ENCODE peak calls at places on chromosomes 16 and 17, in six cellular contexts. Q is neuronal stem cell, S is H9, C is IMR-90, J is H1, T is trophoblast cell. L is an unnamed sample.

GRCh38 chr17:31296156-31296555 is 883 bp downstream of the OMG start:
- DNase-seq in Q (no peak), S (no peak), C (no peak), J (no peak), T (no peak), L (no peak)

GRCh38 chr16:87235810-87236515 is 81.2 kb downstream of the C16orf95 start:
- DNase-seq in Q (no peak), S (peak; percentile 52), C (no peak), J (no peak), T (peak; percentile 6), L (no peak)

GRCh38 chr17:44556854-44557606 is at the start of gene FZD2:
- DNase-seq in Q (peak; percentile 100), S (peak; percentile 97), C (peak; percentile 99), J (peak; percentile 93), T (peak; percentile 43), L (peak; percentile 99)

GRCh38 chr17:58189436-58190146 is 2.9 kb upstream of the EPX start:
- DNase-seq in Q (no peak), S (no peak), C (peak; percentile 81), J (no peak), T (no peak), L (peak; percentile 45)

GRCh38 chr17:1398900-1399299 is 1.1 kb downstream of the YWHAE start:
- DNase-seq in Q (no peak), S (no peak), C (peak; percentile 40), J (no peak), T (peak; percentile 71), L (peak; percentile 65)

GRCh38 chr17:40433551-40434384 is 9.5 kb upstream of the IGFBP4 start:
- DNase-seq in Q (no peak), S (peak; percentile 90), C (no peak), J (no peak), T (peak; percentile 29), L (no peak)

GRCh38 chr17:17132746-17133145 is 73.4 kb downstream of the PLD6 start:
- DNase-seq in Q (peak; percentile 54), S (no peak), C (no peak), J (no peak), T (no peak), L (no peak)

GRCh38 chr17:19671433-19671832 is 22.9 kb downstream of the ALDH3A2 start:
- DNase-seq in Q (no peak), S (no peak), C (no peak), J (no peak), T (no peak), L (no peak)

GRCh38 chr17:27748360-27748825 is 51.9 kb downstream of the NOS2 start:
- DNase-seq in Q (no peak), S (no peak), C (no peak), J (no peak), T (peak; percentile 74), L (no peak)

GRCh38 chr17:77298811-77299210 is 158.0 kb downstream of the SEC14L1 start:
- DNase-seq in Q (no peak), S (no peak), C (no peak), J (no peak), T (no peak), L (no peak)

GRCh38 chr16:81625544-81626152 is 153.4 kb upstream of the PLCG2 start:
- DNase-seq in Q (no peak), S (no peak), C (peak; percentile 43), J (no peak), T (peak; percentile 28), L (peak; percentile 68)

GRCh38 chr17:66763056-66763455 is 71.9 kb upstream of the CACNG5 start:
- DNase-seq in Q (no peak), S (no peak), C (no peak), J (no peak), T (no peak), L (no peak)

GRCh38 chr17:66762276-66762675 is 72.6 kb upstream of the CACNG5 start:
- DNase-seq in Q (no peak), S (peak; percentile 13), C (no peak), J (no peak), T (no peak), L (no peak)

GRCh38 chr17:66760324-66760723 is 74.6 kb upstream of the CACNG5 start:
- DNase-seq in Q (no peak), S (no peak), C (no peak), J (no peak), T (no peak), L (no peak)

GRCh38 chr17:66767164-66767933 is 67.6 kb upstream of the CACNG5 start:
- DNase-seq in Q (no peak), S (no peak), C (no peak), J (no peak), T (no peak), L (no peak)

DNA sequence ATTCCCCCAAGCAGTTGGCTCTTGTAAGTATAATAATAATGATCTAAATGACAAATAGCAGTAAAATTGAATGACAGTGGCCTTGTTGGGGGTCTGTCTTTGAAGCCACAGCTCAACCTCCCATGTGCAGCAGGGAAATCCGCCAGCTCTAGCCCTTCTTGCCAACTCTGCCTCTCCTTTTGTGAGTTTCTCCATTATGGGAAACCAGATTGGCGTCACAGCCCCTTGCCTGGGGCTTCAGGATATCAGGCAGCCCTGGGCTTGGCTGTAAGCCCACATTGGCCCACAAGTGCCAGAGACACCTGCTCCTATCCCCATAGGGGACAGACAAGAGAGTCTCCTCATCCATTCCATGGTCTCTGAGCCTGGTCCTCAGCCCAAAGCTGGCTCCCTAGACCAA is 70.4 kb upstream of the CACNG5 start:
- DNase-seq in Q (no peak), S (peak; percentile 36), C (no peak), J (no peak), T (no peak), L (no peak)
- H3K14ac ChIP-seq in Q (no peak overlapping the region), S (no peak overlapping the region), C (no peak overlapping the region), J (no peak overlapping the region), T (no peak overlapping the region), L (no peak overlapping the region)

GRCh38 chr16:67413978-67414891 is 2.0 kb downstream of the ZDHHC1 start:
- DNase-seq in Q (no peak), S (no peak), C (no peak), J (no peak), T (no peak), L (no peak)
- H3K14ac ChIP-seq in Q (no peak overlapping the region), S (no peak overlapping the region), C (no peak overlapping the region), J (no peak overlapping the region), T (no peak overlapping the region), L (no peak overlapping the region)

DNA sequence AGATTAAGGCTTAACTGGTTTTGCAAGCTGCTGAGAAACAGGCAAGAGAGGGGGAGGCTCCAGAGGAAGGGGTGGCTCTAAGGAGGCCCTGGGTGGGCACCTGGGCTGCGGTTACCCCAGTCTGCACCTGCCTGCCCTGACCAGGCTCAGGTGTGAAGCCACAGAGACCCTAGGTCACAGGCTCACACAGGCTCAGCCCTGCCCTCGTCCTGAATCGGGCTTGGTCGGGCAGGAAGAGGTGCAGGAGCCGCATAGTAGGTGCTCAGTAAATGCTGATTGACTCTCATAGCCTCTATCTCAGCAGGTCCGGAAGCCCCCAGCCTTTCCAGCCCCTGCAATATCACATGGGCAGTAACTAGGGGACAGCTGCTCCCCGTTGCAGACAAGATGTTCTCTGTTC is 203.4 kb downstream of the GSG1L start:
- DNase-seq in Q (no peak), S (no peak), C (no peak), J (no peak), T (no peak), L (no peak)
- H3K14ac ChIP-seq in Q (no peak overlapping the region), S (no peak overlapping the region), C (no peak overlapping the region), J (no peak overlapping the region), T (no peak overlapping the region), L (no peak overlapping the region)

DNA sequence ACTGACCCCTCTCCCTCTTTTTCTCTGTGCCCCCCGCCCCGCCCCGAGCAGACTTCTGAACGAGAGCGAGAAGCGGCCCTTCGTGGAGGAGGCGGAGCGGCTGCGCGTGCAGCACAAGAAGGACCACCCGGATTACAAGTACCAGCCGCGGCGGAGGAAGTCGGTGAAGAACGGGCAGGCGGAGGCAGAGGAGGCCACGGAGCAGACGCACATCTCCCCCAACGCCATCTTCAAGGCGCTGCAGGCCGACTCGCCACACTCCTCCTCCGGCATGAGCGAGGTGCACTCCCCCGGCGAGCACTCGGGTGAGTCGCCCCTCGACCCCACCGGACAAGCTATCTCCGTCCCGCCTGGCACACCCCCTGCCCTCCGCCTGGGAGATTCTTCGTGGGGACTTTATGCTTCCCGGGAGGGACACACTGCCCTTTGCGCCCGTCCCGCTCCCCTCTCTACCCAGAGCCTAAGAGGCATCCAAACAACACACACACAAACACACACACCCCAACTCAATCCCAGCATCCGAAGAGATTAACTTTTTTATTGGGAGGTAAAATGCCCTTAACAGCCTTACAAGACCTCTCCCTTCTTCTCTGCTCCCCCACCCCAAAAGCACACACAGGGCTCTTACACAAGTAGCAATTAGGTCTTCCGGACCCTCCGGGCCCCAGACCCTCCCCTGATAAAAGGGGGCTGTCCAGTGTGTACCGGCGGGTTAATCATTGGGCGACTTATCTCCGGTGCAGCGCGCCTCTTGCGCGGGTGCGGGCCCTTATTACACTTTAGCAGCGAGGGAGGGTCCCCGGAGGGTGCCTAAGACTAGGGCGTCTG is 2.1 kb downstream of the SOX9 start:
- DNase-seq in Q (no peak), S (peak; percentile 67), C (peak; percentile 68), J (no peak), T (no peak), L (peak; percentile 71)
- H3K14ac ChIP-seq in Q (peak overlapping the region; percentile 92), S (no peak overlapping the region), C (peak overlapping the region; percentile 79), J (no peak overlapping the region), T (peak overlapping the region; percentile 33), L (peak overlapping the region; percentile 89)

GRCh38 chr16:28157768-28158535 is 53.8 kb downstream of the XPO6 start:
- DNase-seq in Q (no peak), S (no peak), C (peak; percentile 59), J (no peak), T (peak; percentile 16), L (peak; percentile 78)
- H3K14ac ChIP-seq in Q (no peak overlapping the region), S (no peak overlapping the region), C (peak overlapping the region; percentile 1), J (no peak overlapping the region), T (no peak overlapping the region), L (peak overlapping the region; percentile 19)

DNA sequence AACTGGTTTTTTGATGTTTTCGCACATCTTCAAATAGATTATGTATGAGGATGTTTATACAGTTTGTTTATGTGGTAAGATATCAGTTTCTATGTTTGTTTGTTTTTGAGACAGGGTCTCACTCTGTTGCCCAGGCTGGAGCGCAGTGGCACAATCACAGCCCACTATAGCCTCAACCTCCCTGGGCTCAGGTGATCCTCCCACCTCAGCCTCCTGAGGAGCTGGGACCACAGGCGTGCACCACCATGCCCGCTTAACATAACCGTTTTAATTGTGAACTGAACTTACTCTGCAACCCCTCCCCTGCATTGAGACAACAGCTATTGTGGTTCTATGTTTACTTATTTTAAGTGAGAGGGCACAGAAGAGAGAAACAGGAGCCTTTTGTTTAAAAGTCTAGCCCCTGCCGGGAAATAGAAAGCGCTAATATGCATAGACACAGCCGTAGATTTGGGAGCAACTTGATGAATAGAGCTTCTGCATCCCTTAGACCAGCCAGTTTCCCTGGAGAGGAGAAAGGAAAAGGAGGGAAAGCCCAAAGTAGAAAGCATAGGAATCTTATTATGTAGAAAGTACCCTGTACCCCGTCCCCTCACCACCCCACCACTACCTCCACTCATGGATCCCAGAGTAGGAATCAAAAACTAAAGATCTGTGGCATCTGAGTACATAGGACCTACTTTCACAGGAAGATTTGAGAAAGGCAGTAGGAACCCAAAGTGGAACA is 19.6 kb upstream of the APPBP2 start:
- DNase-seq in Q (no peak), S (no peak), C (no peak), J (no peak), T (no peak), L (no peak)
- H3K14ac ChIP-seq in Q (no peak overlapping the region), S (no peak overlapping the region), C (no peak overlapping the region), J (no peak overlapping the region), T (no peak overlapping the region), L (no peak overlapping the region)

GRCh38 chr17:75267146-75267402 is 4.0 kb downstream of the MIF4GD start:
- DNase-seq in Q (no peak), S (no peak), C (no peak), J (no peak), T (no peak), L (no peak)
- H3K14ac ChIP-seq in Q (no peak overlapping the region), S (no peak overlapping the region), C (no peak overlapping the region), J (no peak overlapping the region), T (no peak overlapping the region), L (no peak overlapping the region)